ENCODE peak calls at places on chromosomes 2 and 18, in six cellular contexts. H is B cell, P is testis, S is cardiac muscle cell, C is mucosa of descending colon, Z is fibroblast of lung. I is an unnamed sample.

GRCh38 chr2:73034661-73035374 is 36.7 kb downstream of the SFXN5 start:
- DNase-seq in H (no peak), P (no peak), S (no peak), C (no peak), Z (no peak), I (no peak)

GRCh38 chr2:33190393-33190937 is 243.7 kb downstream of the LTBP1 start:
- DNase-seq in H (no peak), P (no peak), S (no peak), C (no peak), Z (no peak), I (no peak)

GRCh38 chr2:78941751-78942150 is 83.8 kb upstream of the REG3G start:
- DNase-seq in H (no peak), P (no peak), S (no peak), C (no peak), Z (no peak), I (no peak)

GRCh38 chr18:27921904-27922541 is 254.9 kb downstream of the CDH2 start:
- DNase-seq in H (no peak), P (no peak), S (peak), C (no peak), Z (peak), I (no peak)

GRCh38 chr18:75183973-75184372 is 25.0 kb downstream of the PTGR3 start:
- DNase-seq in H (no peak), P (no peak), S (no peak), C (no peak), Z (no peak), I (no peak)

GRCh38 chr2:199379251-199379650 is 78.5 kb downstream of the SATB2 start:
- DNase-seq in H (no peak), P (no peak), S (no peak), C (no peak), Z (peak), I (peak)

GRCh38 chr2:218259099-218259921 is 1.5 kb upstream of the GPBAR1 start:
- DNase-seq in H (no peak), P (peak), S (peak), C (no peak), Z (peak), I (no peak)

GRCh38 chr2:61450144-61450543 is 20.7 kb downstream of the USP34 start:
- DNase-seq in H (no peak), P (no peak), S (no peak), C (no peak), Z (no peak), I (no peak)

GRCh38 chr18:2856499-2856898 is 9.7 kb downstream of the EMILIN2 start:
- DNase-seq in H (no peak), P (no peak), S (no peak), C (no peak), Z (no peak), I (no peak)

GRCh38 chr18:29309352-29309751 is 1132.4 kb upstream of the CDH2 start:
- DNase-seq in H (no peak), P (no peak), S (no peak), C (no peak), Z (no peak), I (no peak)

GRCh38 chr2:138219961-138220360 is 255.7 kb downstream of the HNMT start:
- DNase-seq in H (no peak), P (no peak), S (no peak), C (no peak), Z (no peak), I (no peak)

GRCh38 chr2:61454383-61454782 is 16.5 kb downstream of the USP34 start:
- DNase-seq in H (no peak), P (no peak), S (no peak), C (no peak), Z (no peak), I (no peak)

GRCh38 chr2:96152301-96153165 is 7.3 kb upstream of the DUSP2 start:
- DNase-seq in H (peak), P (no peak), S (no peak), C (peak), Z (no peak), I (no peak)

GRCh38 chr2:101145406-101145805 is 5.8 kb downstream of the TBC1D8 start:
- DNase-seq in H (no peak), P (no peak), S (peak), C (no peak), Z (no peak), I (no peak)

GRCh38 chr2:61887684-61888303 is 662 bp downstream of the CCT4 start:
- DNase-seq in H (no peak), P (peak), S (peak), C (no peak), Z (peak), I (no peak)

GRCh38 chr2:37780097-37780676 is 108.7 kb upstream of the CDC42EP3 start:
- DNase-seq in H (no peak), P (no peak), S (no peak), C (no peak), Z (no peak), I (no peak)

GRCh38 chr2:37779611-37780010 is 108.2 kb upstream of the CDC42EP3 start:
- DNase-seq in H (no peak), P (no peak), S (no peak), C (no peak), Z (no peak), I (no peak)

GRCh38 chr2:37782155-37782673 is 110.8 kb upstream of the CDC42EP3 start:
- DNase-seq in H (no peak), P (no peak), S (no peak), C (no peak), Z (no peak), I (no peak)

GRCh38 chr2:37782721-37783438 is 111.4 kb upstream of the CDC42EP3 start:
- DNase-seq in H (no peak), P (no peak), S (no peak), C (peak), Z (peak), I (no peak)

GRCh38 chr2:37781028-37781427 is 109.6 kb upstream of the CDC42EP3 start:
- DNase-seq in H (no peak), P (no peak), S (no peak), C (no peak), Z (peak), I (no peak)
- TF ChIP-seq CTCF in H (no peak), P (no peak), S (no peak), C (no peak), Z (no peak), I (no peak)

GRCh38 chr2:12033494-12033893 is 287.1 kb downstream of the LPIN1 start:
- DNase-seq in H (no peak), P (no peak), S (no peak), C (no peak), Z (no peak), I (no peak)

GRCh38 chr2:12031871-12032270 is 285.4 kb downstream of the LPIN1 start:
- DNase-seq in H (peak), P (no peak), S (no peak), C (no peak), Z (no peak), I (no peak)

GRCh38 chr2:12034303-12034861 is 287.9 kb downstream of the LPIN1 start:
- DNase-seq in H (no peak), P (no peak), S (no peak), C (no peak), Z (no peak), I (no peak)

GRCh38 chr2:12032975-12033374 is 286.5 kb downstream of the LPIN1 start:
- DNase-seq in H (no peak), P (no peak), S (no peak), C (no peak), Z (peak), I (no peak)

GRCh38 chr2:12032421-12032820 is 286.0 kb downstream of the LPIN1 start:
- DNase-seq in H (peak), P (no peak), S (no peak), C (no peak), Z (no peak), I (no peak)
- TF ChIP-seq CTCF in H (peak), P (no peak), S (no peak), C (no peak), Z (no peak), I (no peak)

DNA sequence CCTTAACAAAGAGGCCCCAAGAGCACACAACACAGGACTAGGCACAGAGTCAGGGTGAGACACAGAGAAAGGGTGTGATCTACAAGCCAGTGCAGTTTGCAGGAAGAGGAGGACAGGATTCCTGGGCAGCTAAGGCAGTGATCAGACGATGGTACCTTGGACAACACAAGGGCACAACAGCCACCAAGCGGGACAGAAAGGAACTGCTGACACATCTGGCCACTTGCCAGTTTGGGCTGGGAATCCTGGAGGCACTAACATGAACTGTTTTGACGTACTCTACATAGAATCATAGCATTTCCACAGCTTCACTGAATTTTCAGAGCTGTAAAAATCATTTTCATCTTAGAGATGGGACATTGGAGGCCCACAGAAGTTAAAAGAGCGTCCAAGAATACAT is 221.5 kb upstream of the SLC35G4 start:
- DNase-seq in H (no peak), P (peak), S (peak), C (no peak), Z (peak), I (no peak)
- TF ChIP-seq CTCF in H (no peak), P (no peak), S (peak), C (no peak), Z (peak), I (no peak)

GRCh38 chr18:80247403-80247916 is at the start of gene PARD6G:
- DNase-seq in H (peak), P (peak), S (peak), C (peak), Z (peak), I (peak)
- TF ChIP-seq CTCF in H (no peak), P (no peak), S (no peak), C (no peak), Z (peak), I (peak)

DNA sequence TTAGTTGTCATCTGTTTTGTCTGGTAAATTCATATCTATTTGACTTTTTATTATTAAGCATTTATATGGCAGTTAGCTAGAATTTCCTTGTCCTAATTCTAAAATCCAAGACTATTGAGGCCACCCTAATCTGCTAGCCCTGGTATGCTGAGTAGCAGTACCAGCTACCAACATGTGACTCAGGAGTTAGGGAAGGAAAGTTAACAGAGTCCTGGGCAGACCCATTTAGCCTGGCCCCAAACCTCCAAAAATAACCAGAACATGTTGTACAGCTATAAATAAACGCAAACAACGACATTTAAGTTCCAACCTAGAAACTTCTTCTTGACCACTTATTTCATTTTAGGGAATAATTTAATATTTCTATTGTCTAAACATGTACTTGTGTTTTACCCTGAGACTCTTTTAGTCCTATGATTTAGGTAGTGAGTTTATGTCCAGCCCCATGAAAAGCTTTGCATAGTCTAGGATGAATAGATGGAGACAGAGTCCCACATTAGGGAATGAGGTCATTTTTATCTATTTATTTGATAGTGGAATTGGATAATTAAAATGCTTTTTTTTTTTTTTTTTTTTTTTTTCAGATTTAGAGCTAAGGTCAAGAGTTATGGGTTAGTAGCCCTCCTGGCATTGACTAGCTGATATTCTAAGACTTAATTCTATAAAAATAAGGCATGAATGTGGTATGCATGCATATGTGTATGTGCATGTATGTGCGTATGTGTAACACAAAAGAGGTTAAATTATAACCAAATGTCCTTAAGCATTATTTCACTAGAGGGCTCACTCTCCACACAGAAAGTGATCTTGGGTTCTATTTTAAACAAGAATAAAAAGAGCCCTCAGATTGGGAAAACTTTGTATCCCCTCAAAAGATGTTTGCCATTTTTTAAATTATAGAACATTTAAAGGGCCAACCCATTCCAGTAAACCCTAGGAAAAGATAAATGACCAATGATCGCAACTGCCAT is 160.0 kb upstream of the MAPRE2 start:
- DNase-seq in H (no peak), P (no peak), S (no peak), C (no peak), Z (peak), I (no peak)
- TF ChIP-seq CTCF in H (no peak), P (no peak), S (no peak), C (no peak), Z (peak), I (peak)

GRCh38 chr2:26459991-26460612 is 17.8 kb downstream of the OTOF start:
- DNase-seq in H (no peak), P (no peak), S (no peak), C (no peak), Z (no peak), I (no peak)
- TF ChIP-seq CTCF in H (no peak), P (no peak), S (peak), C (no peak), Z (no peak), I (no peak)

DNA sequence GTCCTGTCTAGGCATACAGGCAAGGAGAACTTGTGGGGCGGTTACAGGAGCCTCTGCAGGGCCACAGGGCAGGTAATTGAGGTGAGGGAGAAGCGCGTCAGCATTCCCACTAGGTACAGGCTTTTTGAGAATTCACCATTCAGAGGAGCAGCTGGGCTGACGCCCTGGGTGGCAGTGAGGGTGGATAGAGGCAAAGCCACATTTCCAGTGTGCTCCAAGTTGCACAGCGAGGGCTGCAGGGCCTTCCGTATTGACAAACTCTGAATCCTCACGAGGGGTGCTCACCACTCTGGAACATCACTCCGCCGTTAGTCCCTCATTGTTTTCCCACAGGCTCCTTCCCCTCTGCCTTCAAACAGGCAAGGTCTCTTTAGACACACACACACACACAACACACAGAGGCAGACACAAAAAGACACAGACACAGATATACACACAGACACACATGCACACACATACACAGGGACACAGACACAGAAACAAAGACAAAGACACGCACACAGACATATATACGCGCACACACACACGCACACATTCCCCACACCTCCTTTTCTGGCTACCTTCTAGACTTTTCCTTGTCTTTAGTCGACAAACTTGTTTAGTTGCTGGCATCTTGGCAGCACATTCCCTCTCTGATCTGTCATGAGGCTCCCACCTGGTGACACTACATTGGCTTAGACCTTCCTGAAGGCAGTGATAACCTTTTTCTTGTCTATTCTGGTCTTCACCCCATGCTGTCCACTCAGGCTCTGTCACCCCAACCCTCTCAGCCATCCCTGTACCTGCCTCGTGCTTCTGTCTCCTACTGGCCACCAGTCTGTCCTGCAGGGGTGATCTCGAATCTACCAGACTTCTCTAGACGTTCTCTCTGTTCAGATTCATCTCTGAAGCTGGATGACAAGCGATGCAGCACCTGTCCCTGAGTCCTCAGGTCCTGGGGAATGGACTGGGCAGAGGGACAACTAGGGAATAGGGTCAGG is 136.8 kb downstream of the ALPK2 start:
- DNase-seq in H (no peak), P (no peak), S (no peak), C (no peak), Z (no peak), I (no peak)
- TF ChIP-seq CTCF in H (no peak), P (no peak), S (no peak), C (no peak), Z (no peak), I (no peak)

DNA sequence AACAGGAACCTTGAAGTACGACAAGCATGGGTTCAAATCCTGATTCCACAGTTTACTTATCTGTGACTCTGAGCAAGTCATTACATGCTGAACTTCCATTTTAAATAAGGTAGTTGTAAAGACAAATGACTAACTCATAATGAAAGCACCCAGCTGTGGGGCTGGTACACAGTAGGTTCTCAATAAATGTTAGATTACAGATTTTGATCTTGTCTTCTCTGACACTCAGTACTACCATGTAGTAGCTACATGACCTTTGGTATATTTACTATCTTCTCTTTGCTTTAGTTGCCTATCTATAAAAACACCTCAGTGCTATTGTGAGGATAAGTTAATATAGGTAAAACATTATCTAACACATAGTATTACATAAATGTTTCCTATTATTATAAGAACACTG is 3.2 kb downstream of the TRAK2 start:
- DNase-seq in H (no peak), P (no peak), S (no peak), C (no peak), Z (no peak), I (no peak)
- TF ChIP-seq CTCF in H (no peak), P (no peak), S (no peak), C (no peak), Z (no peak), I (no peak)

DNA sequence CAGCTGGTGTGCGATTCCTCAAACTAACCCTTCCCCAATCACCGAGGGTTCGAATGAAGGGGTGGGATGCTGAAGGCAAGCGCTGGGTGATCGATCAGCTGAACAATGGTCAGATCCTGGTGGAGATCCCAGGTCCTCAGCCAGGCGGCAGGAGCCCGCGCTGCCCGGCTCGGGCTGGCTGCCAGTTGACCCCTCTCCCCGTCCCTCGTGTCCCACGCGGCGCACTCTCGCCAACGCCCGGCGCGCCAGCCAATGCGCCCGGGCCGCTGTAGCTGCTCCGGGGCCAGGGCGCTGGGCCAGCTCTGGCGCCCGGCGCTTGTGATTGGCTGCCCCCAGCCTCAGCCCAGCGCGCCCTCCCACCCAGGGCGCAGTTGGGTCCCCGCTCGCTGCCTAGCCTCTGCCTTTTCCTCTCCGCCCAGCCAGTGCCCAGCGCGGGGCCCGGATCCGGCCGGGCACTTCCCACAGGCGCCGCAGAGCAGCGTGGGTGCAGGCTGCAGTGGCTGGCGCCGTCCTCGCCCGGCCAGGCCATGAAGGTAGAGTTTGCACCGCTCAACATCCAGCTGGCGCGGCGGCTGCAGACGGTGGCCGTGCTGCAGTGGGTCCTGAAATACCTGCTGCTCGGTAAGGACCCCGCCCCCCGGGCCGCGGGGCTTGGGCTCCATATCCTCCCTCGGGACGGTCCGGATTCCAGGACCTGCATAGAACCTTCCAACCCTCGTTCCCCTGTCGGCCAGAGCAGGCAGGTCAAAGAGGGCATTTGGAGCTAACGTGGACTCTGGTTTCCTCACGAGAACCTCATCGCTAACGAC is at the start of gene MOGAT1:
- DNase-seq in H (no peak), P (peak), S (peak), C (peak), Z (peak), I (no peak)
- TF ChIP-seq CTCF in H (no peak), P (no peak), S (no peak), C (no peak), Z (no peak), I (no peak)

DNA sequence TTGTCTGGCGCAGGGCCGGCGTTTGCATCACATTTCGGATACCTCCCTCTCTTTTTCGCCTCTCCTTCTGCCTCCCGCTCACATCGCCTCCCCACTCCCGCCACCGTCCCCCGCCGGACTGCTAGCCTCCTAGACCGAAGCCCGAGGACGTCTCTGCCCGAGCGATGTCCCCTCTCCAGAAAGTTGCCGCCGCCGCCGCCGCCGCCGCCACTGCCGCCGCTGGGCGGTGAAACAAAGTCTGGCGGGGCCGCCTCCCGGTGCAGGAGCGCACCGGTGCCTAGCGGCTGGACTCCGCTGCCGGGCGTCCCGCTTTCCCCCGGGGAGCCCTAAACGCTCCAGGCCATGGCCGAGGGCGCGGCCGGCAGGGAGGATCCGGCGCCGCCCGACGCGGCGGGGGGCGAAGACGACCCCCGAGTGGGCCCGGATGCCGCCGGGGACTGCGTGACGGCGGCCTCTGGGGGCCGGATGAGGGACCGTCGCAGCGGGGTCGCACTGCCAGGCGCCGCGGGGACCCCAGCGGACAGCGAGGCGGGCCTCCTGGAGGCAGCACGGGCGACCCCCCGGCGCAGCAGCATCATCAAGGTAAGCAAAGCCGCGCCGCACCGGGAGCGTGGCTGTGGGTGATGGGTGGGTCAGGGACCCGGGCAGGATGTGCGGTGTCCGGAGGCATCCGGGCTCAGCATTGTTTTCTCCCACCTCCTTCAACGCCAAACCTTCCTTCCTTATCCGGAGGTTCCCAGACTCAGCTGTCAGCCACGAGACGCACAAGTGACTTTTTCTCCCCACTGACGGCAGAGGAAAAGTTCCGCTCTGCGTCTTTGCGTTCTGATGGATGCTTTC is 585 bp downstream of the PLCL1 start:
- DNase-seq in H (peak), P (peak), S (peak), C (peak), Z (peak), I (no peak)
- TF ChIP-seq CTCF in H (no peak), P (no peak), S (no peak), C (no peak), Z (no peak), I (no peak)